ENCODE peak calls at places on chromosomes 11 and 22, in six cellular contexts. D, B, V, W, P and R are unnamed samples.
A peak's percentile ranks its signal among the peaks of the same experiment; 100 is the strongest.

GRCh38 chr11:75655619-75656018 is 13.2 kb downstream of the MAP6 start:
- DNase-seq in B (no peak), P (peak; percentile 45), V (no peak), W (no peak), D (no peak), R (no peak)

GRCh38 chr22:17120281-17120680 is 879 bp downstream of the TMEM121B start:
- DNase-seq in D (peak; percentile 92), W (peak; percentile 64), P (peak; percentile 29), V (no peak), B (peak; percentile 39), R (no peak)

GRCh38 chr11:128579790-128580504 is 7.4 kb downstream of the ETS1 start:
- DNase-seq in W (peak; percentile 44), B (no peak), P (no peak), V (no peak), D (no peak), R (no peak)

GRCh38 chr11:109864161-109864661 is 229.0 kb upstream of the ZC3H12C start:
- DNase-seq in D (no peak), P (no peak), W (no peak), B (no peak), V (no peak), R (no peak)

GRCh38 chr11:67542971-67543370 is 19.7 kb upstream of the CABP2 start:
- DNase-seq in D (peak; percentile 56), B (no peak), V (no peak), P (no peak), W (no peak), R (no peak)

GRCh38 chr22:24429411-24430365 is 2.3 kb downstream of the ADORA2A start:
- DNase-seq in B (peak; percentile 41), D (peak; percentile 58), W (peak; percentile 51), V (peak; percentile 68), P (peak; percentile 52), R (peak; percentile 86)

GRCh38 chr22:21921184-21921721 is 31.4 kb downstream of the PPM1F start:
- DNase-seq in P (no peak), D (peak; percentile 55), B (no peak), W (no peak), V (no peak), R (no peak)

GRCh38 chr22:37604074-37604473 is 4.6 kb upstream of the GGA1 start:
- DNase-seq in D (no peak), W (no peak), P (no peak), V (no peak), B (no peak), R (no peak)

GRCh38 chr11:44825058-44825795 is 98.5 kb downstream of the TSPAN18 start:
- DNase-seq in P (no peak), W (no peak), V (no peak), D (no peak), B (no peak), R (no peak)

GRCh38 chr11:78940500-78941225 is 366.0 kb upstream of the NARS2 start:
- DNase-seq in P (no peak), D (peak; percentile 91), W (no peak), V (no peak), B (no peak), R (no peak)